ENCODE peak calls at places on chromosomes 16 and 17, in four cellular contexts. One of them, this sample, is unnamed.

GRCh38 chr17:70535986-70536385 is 366.7 kb downstream of the KCNJ2 start:
- DNase-seq in HEK293T: no peak
- DNase-seq in HepG2: no peak
- DNase-seq in GM12878: no peak
- DNase-seq in this sample: no peak

GRCh38 chr17:58337126-58337599 is 8.6 kb upstream of the TSPOAP1 start:
- DNase-seq in HEK293T: no peak
- DNase-seq in GM12878: no peak
- DNase-seq in HepG2: no peak
- DNase-seq in this sample: no peak

GRCh38 chr17:47760409-47761140 is 27.5 kb downstream of the TBX21 start:
- DNase-seq in HepG2: no peak
- DNase-seq in HEK293T: no peak
- DNase-seq in GM12878: no peak
- DNase-seq in this sample: no peak

GRCh38 chr17:17050346-17051345 is 8.4 kb downstream of the MPRIP start:
- DNase-seq in HepG2: no peak
- DNase-seq in HEK293T: no peak
- DNase-seq in GM12878: no peak
- DNase-seq in this sample: no peak

GRCh38 chr17:78374631-78375274 is 3.7 kb upstream of the PGS1 start:
- DNase-seq in HepG2: no peak
- DNase-seq in HEK293T: no peak
- DNase-seq in GM12878: no peak
- DNase-seq in this sample: no peak

GRCh38 chr17:61645898-61646297 is 54.9 kb upstream of the NACA2 start:
- DNase-seq in HEK293T: no peak
- DNase-seq in HepG2: no peak
- DNase-seq in GM12878: no peak
- DNase-seq in this sample: no peak

GRCh38 chr16:50617630-50618184 is 63.4 kb downstream of the SNX20 start:
- DNase-seq in HEK293T: no peak
- DNase-seq in GM12878: no peak
- DNase-seq in HepG2: peak
- DNase-seq in this sample: no peak

GRCh38 chr16:79767597-79768280 is 167.2 kb upstream of the MAF start:
- DNase-seq in HEK293T: no peak
- DNase-seq in GM12878: no peak
- DNase-seq in HepG2: peak
- DNase-seq in this sample: no peak

GRCh38 chr16:369866-370436 is 387 bp downstream of the MRPL28 start:
- DNase-seq in GM12878: no peak
- DNase-seq in HEK293T: peak
- DNase-seq in HepG2: no peak
- DNase-seq in this sample: no peak

GRCh38 chr17:40460585-40460975 is 17.3 kb downstream of the IGFBP4 start:
- DNase-seq in HepG2: no peak
- DNase-seq in HEK293T: no peak
- DNase-seq in GM12878: no peak
- DNase-seq in this sample: no peak

GRCh38 chr17:6608321-6608720 is 32.2 kb downstream of the KIAA0753 start:
- DNase-seq in HEK293T: no peak
- DNase-seq in HepG2: no peak
- DNase-seq in GM12878: no peak
- DNase-seq in this sample: no peak

GRCh38 chr16:85729907-85730465 is 20.9 kb downstream of the C16orf74 start:
- DNase-seq in HEK293T: no peak
- DNase-seq in GM12878: no peak
- DNase-seq in HepG2: no peak
- DNase-seq in this sample: no peak

GRCh38 chr17:32609085-32609484 is 122.3 kb downstream of the CDK5R1 start:
- DNase-seq in HepG2: peak
- DNase-seq in HEK293T: no peak
- DNase-seq in GM12878: peak
- DNase-seq in this sample: no peak

GRCh38 chr17:16922386-16923096 is 49.4 kb downstream of the TNFRSF13B start:
- DNase-seq in HepG2: no peak
- DNase-seq in GM12878: no peak
- DNase-seq in HEK293T: no peak
- DNase-seq in this sample: peak

GRCh38 chr16:74623214-74623842 is 16.4 kb upstream of the GLG1 start:
- DNase-seq in GM12878: no peak
- DNase-seq in HepG2: peak
- DNase-seq in HEK293T: peak
- DNase-seq in this sample: peak

GRCh38 chr16:31181102-31181830 is 1.3 kb downstream of the FUS start:
- DNase-seq in GM12878: no peak
- DNase-seq in HEK293T: no peak
- DNase-seq in HepG2: no peak
- DNase-seq in this sample: peak

GRCh38 chr16:30619207-30619606 is 9.0 kb upstream of the ZNF689 start:
- DNase-seq in GM12878: no peak
- DNase-seq in HEK293T: no peak
- DNase-seq in HepG2: no peak
- DNase-seq in this sample: no peak

GRCh38 chr17:69358688-69359596 is 32.0 kb upstream of the ABCA5 start:
- DNase-seq in HEK293T: no peak
- DNase-seq in GM12878: peak
- DNase-seq in HepG2: peak
- DNase-seq in this sample: no peak

GRCh38 chr17:6780886-6781285 is 4.9 kb downstream of the FBXO39 start:
- DNase-seq in GM12878: no peak
- DNase-seq in HepG2: no peak
- DNase-seq in HEK293T: no peak
- DNase-seq in this sample: no peak

GRCh38 chr16:88951989-88952388 is 25.0 kb downstream of the CBFA2T3 start:
- DNase-seq in GM12878: no peak
- DNase-seq in HEK293T: no peak
- DNase-seq in HepG2: no peak
- DNase-seq in this sample: no peak

GRCh38 chr17:68693466-68693865 is 92.3 kb upstream of the FAM20A start:
- DNase-seq in GM12878: no peak
- DNase-seq in HepG2: no peak
- DNase-seq in HEK293T: no peak
- DNase-seq in this sample: no peak

GRCh38 chr16:48081656-48082055 is 74.1 kb downstream of the ABCC12 start:
- DNase-seq in HEK293T: no peak
- DNase-seq in GM12878: no peak
- DNase-seq in HepG2: no peak
- DNase-seq in this sample: no peak

GRCh38 chr17:7041607-7042506 is 2.0 kb downstream of the SLC16A11 start:
- DNase-seq in HepG2: no peak
- DNase-seq in HEK293T: no peak
- DNase-seq in GM12878: no peak
- DNase-seq in this sample: no peak

GRCh38 chr16:30381351-30382041 is 865 bp downstream of the SEPTIN1 start:
- DNase-seq in HepG2: no peak
- DNase-seq in GM12878: no peak
- DNase-seq in HEK293T: no peak
- DNase-seq in this sample: peak

GRCh38 chr16:55817236-55817912 is 15.5 kb downstream of the CES1 start:
- DNase-seq in HepG2: no peak
- DNase-seq in GM12878: no peak
- DNase-seq in HEK293T: no peak
- DNase-seq in this sample: no peak

GRCh38 chr16:75402821-75403475 is 30.4 kb downstream of the CFDP1 start:
- DNase-seq in HepG2: peak
- DNase-seq in HEK293T: peak
- DNase-seq in GM12878: no peak
- DNase-seq in this sample: peak

DNA sequence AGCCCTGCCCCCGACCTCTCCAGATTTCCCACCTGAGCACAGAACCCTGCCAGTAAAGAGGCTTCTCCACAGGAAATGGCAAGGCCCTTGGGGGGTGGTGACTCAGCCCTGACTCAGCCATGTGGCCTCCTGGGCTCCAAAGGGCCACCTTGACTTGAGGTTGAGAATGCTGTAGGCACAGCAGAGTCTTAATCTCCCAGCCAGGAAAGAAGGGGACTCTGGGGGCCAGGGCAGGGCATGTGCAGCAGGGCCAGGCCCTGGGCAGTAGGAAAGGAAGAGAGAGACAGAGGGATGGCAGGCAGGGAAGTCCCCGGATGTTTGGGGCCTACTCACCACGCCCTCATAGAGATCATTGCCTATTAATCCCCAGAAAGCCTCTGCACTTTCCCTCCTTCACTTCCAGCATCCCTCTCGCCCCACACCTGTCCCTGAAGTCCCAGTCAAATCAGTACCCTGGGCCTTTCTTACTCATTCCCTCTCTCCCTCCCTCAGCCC is 4.8 kb upstream of the ITGA3 start:
- DNase-seq in GM12878: no peak
- DNase-seq in HepG2: no peak
- DNase-seq in HEK293T: no peak
- DNase-seq in this sample: peak
- TF ChIP-seq TARDBP in GM12878: no peak
- TF ChIP-seq TARDBP in HepG2: no peak
- TF ChIP-seq TARDBP in HEK293T: no peak
- TF ChIP-seq TARDBP in this sample: no peak

DNA sequence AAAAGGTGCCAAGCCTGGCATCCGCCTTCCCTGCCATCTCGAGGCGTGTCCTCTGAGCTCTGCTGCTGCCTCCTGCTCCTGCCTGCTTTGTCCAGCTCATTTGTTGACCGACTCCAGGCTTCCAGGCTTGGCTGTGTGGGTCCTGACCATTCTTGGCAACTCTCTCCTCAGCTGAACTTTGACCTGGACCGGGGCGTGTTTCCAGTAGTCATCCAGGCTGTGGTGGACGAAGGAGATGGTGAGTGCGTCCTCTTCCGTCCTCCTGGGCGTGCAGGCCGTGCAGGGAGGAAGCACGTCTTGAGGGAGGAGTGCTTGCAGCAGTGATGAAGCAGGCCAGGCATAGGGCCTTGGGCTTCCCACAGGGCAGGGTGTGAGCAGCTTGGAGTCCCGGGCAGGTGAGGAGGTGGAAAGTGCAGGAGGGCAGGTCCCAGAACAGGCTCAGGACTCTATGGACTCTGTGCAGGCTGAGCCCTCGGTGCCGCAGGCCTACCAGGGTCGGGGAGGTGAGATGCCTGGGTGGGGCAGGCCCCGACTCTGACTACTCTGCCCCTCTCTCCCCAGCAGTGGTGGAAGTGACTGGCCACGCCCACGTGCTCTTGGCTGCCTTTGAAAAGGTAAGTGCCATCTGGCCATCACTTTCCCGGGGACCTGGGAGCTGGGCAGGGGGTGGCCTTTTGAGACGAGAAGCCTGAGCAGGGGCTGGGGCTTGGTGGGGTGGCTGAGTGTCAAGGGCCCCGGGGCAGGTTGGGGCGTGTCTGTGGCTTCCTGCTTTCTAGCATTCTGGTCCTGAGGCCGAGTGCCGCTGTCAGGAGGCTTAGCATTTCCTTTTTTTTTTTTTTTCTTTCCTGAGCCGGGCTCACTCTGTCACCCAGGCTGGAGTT is 28.6 kb upstream of the NUDT16L1 start:
- DNase-seq in GM12878: no peak
- DNase-seq in HepG2: peak
- DNase-seq in HEK293T: no peak
- DNase-seq in this sample: no peak
- TF ChIP-seq TARDBP in GM12878: no peak
- TF ChIP-seq TARDBP in HepG2: no peak
- TF ChIP-seq TARDBP in HEK293T: no peak
- TF ChIP-seq TARDBP in this sample: no peak

DNA sequence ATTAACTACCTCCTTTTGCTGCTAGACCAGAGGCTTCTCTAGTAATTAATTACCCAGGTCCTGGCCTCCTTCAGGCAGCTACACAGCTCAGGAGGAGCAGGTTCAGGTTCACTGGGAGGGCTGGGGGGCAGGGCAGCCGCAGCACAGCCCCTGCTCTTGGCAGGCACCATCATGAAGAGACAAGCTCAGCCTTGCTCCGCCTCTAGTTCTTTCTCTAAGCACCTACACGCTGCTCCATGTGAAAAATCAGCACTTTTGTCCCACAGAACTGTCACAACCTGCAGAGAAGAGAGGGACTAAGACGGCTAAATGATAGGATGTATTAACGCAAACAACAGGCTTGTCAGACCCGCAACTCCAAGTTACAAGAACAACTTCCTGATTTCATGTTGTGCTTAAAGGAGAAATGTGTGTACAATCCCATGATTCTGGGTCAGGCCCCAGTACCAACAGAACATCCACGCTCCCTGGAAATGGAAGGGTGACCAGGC is 53.4 kb downstream of the GRB2 start:
- DNase-seq in HEK293T: peak
- DNase-seq in HepG2: no peak
- DNase-seq in GM12878: no peak
- DNase-seq in this sample: no peak
- TF ChIP-seq TARDBP in HEK293T: no peak
- TF ChIP-seq TARDBP in HepG2: no peak
- TF ChIP-seq TARDBP in GM12878: no peak
- TF ChIP-seq TARDBP in this sample: no peak

DNA sequence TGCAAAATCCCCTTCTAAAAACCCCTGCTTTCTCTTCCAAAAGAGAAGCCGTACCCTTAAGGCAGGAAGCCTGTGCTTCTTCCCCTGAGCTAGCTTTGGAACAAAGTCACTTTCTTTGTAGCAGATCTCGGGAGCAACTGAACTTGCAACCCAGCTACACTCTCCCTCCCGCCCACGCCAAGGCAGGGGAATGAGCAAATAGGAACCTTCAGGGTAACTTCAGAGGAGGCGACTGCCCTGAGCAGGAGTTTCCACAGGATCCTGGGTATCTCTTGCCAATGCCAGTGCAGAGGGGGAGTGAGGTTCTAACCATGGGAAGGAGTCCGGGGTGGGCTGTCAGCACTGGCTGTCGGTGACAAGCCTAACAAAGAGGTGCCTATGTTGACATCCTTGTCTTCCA is 5.9 kb upstream of the PIRT start:
- DNase-seq in HepG2: no peak
- DNase-seq in HEK293T: no peak
- DNase-seq in GM12878: no peak
- DNase-seq in this sample: no peak
- TF ChIP-seq TARDBP in HepG2: no peak
- TF ChIP-seq TARDBP in HEK293T: no peak
- TF ChIP-seq TARDBP in GM12878: no peak
- TF ChIP-seq TARDBP in this sample: no peak

GRCh38 chr16:4245400-4245799 is 3.5 kb upstream of the SRL start:
- DNase-seq in HepG2: no peak
- DNase-seq in HEK293T: no peak
- DNase-seq in GM12878: no peak
- DNase-seq in this sample: no peak
- TF ChIP-seq TARDBP in HepG2: no peak
- TF ChIP-seq TARDBP in HEK293T: no peak
- TF ChIP-seq TARDBP in GM12878: no peak
- TF ChIP-seq TARDBP in this sample: no peak

GRCh38 chr17:82598256-82599011 is 49.8 kb downstream of the WDR45B start:
- DNase-seq in HepG2: no peak
- DNase-seq in GM12878: no peak
- DNase-seq in HEK293T: no peak
- DNase-seq in this sample: no peak
- TF ChIP-seq TARDBP in HepG2: no peak
- TF ChIP-seq TARDBP in GM12878: no peak
- TF ChIP-seq TARDBP in HEK293T: no peak
- TF ChIP-seq TARDBP in this sample: no peak

DNA sequence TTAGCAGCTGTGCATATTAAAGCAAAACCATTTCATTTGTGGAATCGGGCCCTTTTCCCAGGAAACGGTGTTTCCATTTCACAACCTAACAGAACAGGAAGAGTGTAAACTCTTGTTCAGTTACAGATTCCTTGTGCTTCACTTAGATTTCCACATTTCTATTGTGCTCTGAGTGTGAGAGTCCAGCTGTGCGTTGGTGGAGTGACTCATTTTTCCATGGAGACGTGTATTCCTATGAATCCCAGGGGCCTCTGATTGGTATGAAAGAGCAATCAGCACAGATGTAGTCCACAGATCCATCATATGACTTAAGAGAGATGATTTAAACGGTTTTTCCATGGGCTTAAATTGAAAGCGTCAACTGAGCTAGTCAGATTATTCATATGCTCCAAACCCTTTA is 13.3 kb upstream of the CAVIN1 start:
- DNase-seq in GM12878: no peak
- DNase-seq in HepG2: peak
- DNase-seq in HEK293T: no peak
- DNase-seq in this sample: no peak
- TF ChIP-seq TARDBP in GM12878: no peak
- TF ChIP-seq TARDBP in HepG2: no peak
- TF ChIP-seq TARDBP in HEK293T: no peak
- TF ChIP-seq TARDBP in this sample: no peak

This sample was measured in K562.